ENCODE peak calls at places on chromosomes 3 and 15, in four cellular contexts. E is lower lobe of right lung, B is AG04450, P is psoas muscle. D is an unnamed sample.

GRCh38 chr15:99909914-99910313 is 176.7 kb upstream of the LYSMD4 start:
- DNase-seq in B (no peak), E (no peak), P (no peak), D (no peak)

GRCh38 chr15:81939604-81940440 is 106.0 kb downstream of the MEX3B start:
- DNase-seq in P (no peak), E (no peak), B (peak; percentile 24), D (no peak)

GRCh38 chr15:75082689-75083088 is 59.3 kb downstream of the PPCDC start:
- DNase-seq in B (no peak), E (no peak), P (no peak), D (no peak)

GRCh38 chr3:179969525-179969924 is 67.2 kb downstream of the PEX5L start:
- DNase-seq in E (no peak), P (no peak), B (no peak), D (no peak)

GRCh38 chr3:15649341-15649740 is 47.8 kb downstream of the BTD start:
- DNase-seq in B (no peak), E (no peak), P (no peak), D (no peak)

GRCh38 chr15:66937588-66937987 is 127.8 kb upstream of the SMAD3 start:
- DNase-seq in E (no peak), B (no peak), P (no peak), D (no peak)

GRCh38 chr15:88663216-88663615 is 24.4 kb downstream of the ISG20 start:
- DNase-seq in B (no peak), P (no peak), E (no peak), D (no peak)

GRCh38 chr3:195911946-195912270 is 3.6 kb upstream of the TNK2 start:
- DNase-seq in P (peak; percentile 50), E (no peak), B (no peak), D (no peak)

GRCh38 chr15:42352401-42352800 is 6.9 kb upstream of the CAPN3 start:
- DNase-seq in B (no peak), E (no peak), P (no peak), D (no peak)

GRCh38 chr3:116815831-116816588 is 106.4 kb downstream of the TUSC7 start:
- DNase-seq in E (no peak), P (no peak), B (peak; percentile 18), D (no peak)

GRCh38 chr15:77455696-77456293 is 35.1 kb downstream of the HMG20A start:
- DNase-seq in B (peak; percentile 54), P (no peak), E (no peak), D (no peak)

GRCh38 chr3:28295819-28296364 is 52.6 kb upstream of the ZCWPW2 start:
- DNase-seq in P (no peak), B (no peak), E (no peak), D (no peak)

GRCh38 chr15:63930034-63930433 is 96.3 kb upstream of the HERC1 start:
- DNase-seq in E (no peak), P (no peak), B (no peak), D (no peak)

GRCh38 chr3:14791343-14791945 is 27.3 kb upstream of the FGD5 start:
- DNase-seq in B (no peak), P (peak; percentile 75), E (peak; percentile 66), D (no peak)

GRCh38 chr3:87132801-87133200 is 94.3 kb upstream of the CHMP2B start:
- DNase-seq in B (no peak), E (no peak), P (no peak), D (no peak)

GRCh38 chr15:70319466-70319865 is 221.7 kb upstream of the TLE3 start:
- DNase-seq in E (no peak), B (no peak), P (no peak), D (no peak)

GRCh38 chr3:113557374-113557773 is 25.0 kb downstream of the SIDT1 start:
- DNase-seq in P (no peak), B (no peak), E (no peak), D (no peak)

GRCh38 chr3:13308406-13308805 is 111.7 kb downstream of the NUP210 start:
- DNase-seq in E (peak; percentile 44), P (peak; percentile 56), B (no peak), D (peak; percentile 36)

GRCh38 chr3:106534206-106534605 is 665.4 kb upstream of the CBLB start:
- DNase-seq in E (no peak), B (no peak), P (no peak), D (no peak)

GRCh38 chr15:83498801-83499200 is 51.7 kb downstream of the SH3GL3 start:
- DNase-seq in E (no peak), P (no peak), B (no peak), D (no peak)

GRCh38 chr3:66403268-66403990 is 97.4 kb downstream of the LRIG1 start:
- DNase-seq in P (no peak), E (no peak), B (no peak), D (no peak)

GRCh38 chr3:13892304-13892703 is 12.4 kb upstream of the WNT7A start:
- DNase-seq in E (no peak), P (no peak), B (no peak), D (no peak)

GRCh38 chr3:169243579-169243978 is 419.9 kb downstream of the MECOM start:
- DNase-seq in P (no peak), E (no peak), B (no peak), D (no peak)

GRCh38 chr3:169243122-169243521 is 420.4 kb downstream of the MECOM start:
- DNase-seq in B (no peak), E (no peak), P (no peak), D (no peak)

GRCh38 chr3:169240786-169241486 is 422.6 kb downstream of the MECOM start:
- DNase-seq in B (no peak), P (no peak), E (no peak), D (no peak)

GRCh38 chr3:169241575-169241927 is 422.0 kb downstream of the MECOM start:
- DNase-seq in P (no peak), B (no peak), E (no peak), D (no peak)

DNA sequence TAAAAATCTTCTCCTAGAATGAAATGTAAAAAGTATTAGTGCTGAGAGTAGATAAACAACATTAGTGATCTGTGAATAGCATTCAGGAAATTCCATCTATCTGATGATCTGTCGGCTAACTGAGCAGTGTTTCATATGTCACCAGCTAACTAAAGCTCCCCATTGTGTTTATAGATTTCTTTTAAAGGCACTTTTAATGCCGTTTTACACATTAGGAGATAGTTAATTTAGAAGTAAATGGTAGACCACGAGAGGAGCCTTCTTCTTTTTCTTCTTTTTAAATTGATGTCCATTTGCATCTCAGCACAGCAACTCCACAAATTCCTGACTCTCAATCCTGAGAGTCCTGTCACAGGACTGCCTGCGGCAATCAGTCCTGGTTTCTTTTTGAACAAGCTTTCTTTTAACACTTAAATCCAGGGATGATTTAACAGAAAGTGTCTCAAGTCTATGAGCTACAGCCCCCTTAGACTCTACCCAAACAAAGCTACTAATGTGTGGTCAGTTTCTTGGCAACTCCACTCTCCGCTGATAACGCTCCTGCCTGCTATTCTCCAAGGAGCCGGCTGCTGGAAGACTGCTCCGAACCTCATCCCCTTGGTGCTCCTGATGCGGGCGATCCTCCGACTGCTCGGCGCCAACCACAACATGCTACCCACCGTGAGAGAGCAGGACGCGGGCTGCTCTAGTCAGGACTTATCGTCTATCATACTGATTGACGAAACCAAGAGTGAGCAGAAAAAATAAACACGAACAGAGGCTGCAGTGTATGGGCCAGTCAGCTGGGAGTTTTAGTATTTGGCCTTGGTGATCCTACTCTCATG is 421.4 kb downstream of the MECOM start:
- DNase-seq in B (no peak), P (no peak), E (peak; percentile 53), D (no peak)
- H3K27ac ChIP-seq in B (peak overlapping the region; percentile 75), P (peak overlapping the region; percentile 47), E (peak overlapping the region; percentile 80), D (no peak overlapping the region)

DNA sequence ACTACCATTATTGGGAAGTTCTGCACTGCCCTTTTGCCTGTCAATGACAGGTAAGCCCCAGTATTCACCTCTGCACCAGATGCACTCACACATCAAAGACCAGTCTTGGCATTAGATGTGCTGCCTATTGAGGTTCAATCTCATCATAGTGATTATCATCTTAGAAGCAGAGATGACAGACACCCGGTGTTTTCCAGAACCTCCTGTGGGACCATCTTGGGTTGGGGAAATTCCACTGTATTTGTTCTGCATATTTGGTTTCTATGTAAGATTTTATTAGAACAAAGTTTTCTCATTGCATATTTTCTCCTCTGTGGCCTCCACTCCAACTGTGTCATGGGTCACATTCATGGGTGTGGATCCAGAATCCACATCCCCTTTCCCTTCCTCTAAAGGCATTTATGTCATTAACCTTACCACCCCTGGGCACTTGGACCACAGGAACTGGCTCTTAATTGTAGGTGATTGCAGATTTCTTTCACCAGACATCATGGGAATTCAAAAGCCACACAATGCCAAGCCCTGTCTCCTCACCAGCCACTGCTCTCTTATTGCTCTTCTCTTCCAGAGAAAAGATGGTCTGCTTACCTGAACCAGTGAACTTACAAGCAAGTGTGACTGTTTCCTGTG is 31.2 kb downstream of the PLA1A start:
- DNase-seq in E (no peak), P (no peak), B (no peak), D (no peak)
- H3K27ac ChIP-seq in E (peak overlapping the region; percentile 67), P (peak overlapping the region; percentile 93), B (no peak overlapping the region), D (no peak overlapping the region)

GRCh38 chr15:57597431-57597830 is 5.7 kb downstream of the MYZAP start:
- DNase-seq in E (no peak), P (no peak), B (no peak), D (no peak)

GRCh38 chr15:57595011-57595866 is 3.5 kb downstream of the MYZAP start:
- DNase-seq in P (no peak), E (no peak), B (no peak), D (no peak)

GRCh38 chr15:57598346-57598745 is 6.6 kb downstream of the MYZAP start:
- DNase-seq in B (no peak), E (no peak), P (no peak), D (no peak)

GRCh38 chr15:57596301-57596855 is 4.7 kb downstream of the MYZAP start:
- DNase-seq in P (no peak), B (no peak), E (no peak), D (no peak)

DNA sequence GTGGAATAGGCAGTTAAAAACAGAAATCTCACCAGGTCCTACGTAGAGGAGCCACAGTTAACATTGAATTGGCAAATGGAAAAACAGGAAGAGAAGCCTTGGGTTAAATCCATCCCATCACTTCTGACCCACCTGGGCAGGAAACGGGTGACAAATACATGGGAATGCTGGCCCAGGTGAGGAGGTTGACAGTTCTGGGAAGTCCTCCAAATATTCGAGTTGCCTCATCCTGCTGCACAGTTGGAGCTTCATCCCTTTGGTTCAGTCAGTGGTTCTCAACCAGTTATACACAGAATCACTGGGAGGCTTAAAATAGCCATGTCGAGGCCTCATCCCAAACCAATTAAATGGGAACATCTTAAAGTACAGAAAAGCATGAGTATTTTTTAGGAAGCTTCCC is 5.3 kb downstream of the MYZAP start:
- DNase-seq in P (no peak), B (no peak), E (no peak), D (no peak)
- H3K27ac ChIP-seq in P (no peak overlapping the region), B (no peak overlapping the region), E (peak overlapping the region; percentile 70), D (no peak overlapping the region)

GRCh38 chr15:51087513-51087912 is 7.2 kb downstream of the TNFAIP8L3 start:
- DNase-seq in E (no peak), P (no peak), B (no peak), D (no peak)
- H3K27ac ChIP-seq in E (no peak overlapping the region), P (no peak overlapping the region), B (no peak overlapping the region), D (no peak overlapping the region)

GRCh38 chr3:49903451-49904424 is at the start of gene MST1R:
- DNase-seq in E (peak; percentile 92), P (peak; percentile 84), B (no peak), D (no peak)
- H3K27ac ChIP-seq in E (peak within 1 kb of the TSS; percentile 81), P (peak within 1 kb of the TSS; percentile 5), B (no peak within 1 kb of the TSS), D (no peak within 1 kb of the TSS)

DNA sequence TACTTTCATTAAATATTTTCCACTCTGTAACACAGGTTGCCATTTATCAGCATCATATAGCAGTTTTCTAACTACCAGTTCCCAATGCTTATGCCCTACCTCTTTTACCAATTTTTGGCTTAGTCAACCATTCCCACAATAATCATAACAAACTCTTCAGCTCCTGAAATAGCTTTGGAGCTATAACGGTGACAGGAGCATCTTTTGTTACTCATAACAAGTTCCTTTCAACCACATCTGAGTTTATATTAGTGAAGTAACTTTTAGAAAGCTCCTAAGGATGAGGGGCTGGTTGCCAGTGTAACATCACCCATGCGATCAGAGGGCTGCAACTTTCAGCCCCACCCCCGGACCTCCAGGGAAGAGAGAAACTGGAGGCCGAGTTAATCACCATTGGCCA is 495.3 kb upstream of the RASGRP1 start:
- DNase-seq in B (peak; percentile 33), P (no peak), E (no peak), D (no peak)
- H3K27ac ChIP-seq in B (no peak overlapping the region), P (no peak overlapping the region), E (no peak overlapping the region), D (no peak overlapping the region)

D was measured in substantia nigra.